ENCODE peak calls at places on chromosome 5, in eight cellular contexts. A, F, Z, D, G, Y, S and L are unnamed samples.

GRCh38 chr5:140141241-140141640 is 15.5 kb downstream of the IGIP start:
- DNase-seq in G (no peak), Y (no peak), D (no peak), A (no peak), F (no peak), Z (no peak), S (peak), L (no peak)

GRCh38 chr5:57215629-57216195 is 41.9 kb downstream of the GPBP1 start:
- DNase-seq in S (peak), Y (no peak), A (no peak), G (no peak), D (no peak), Z (no peak), F (no peak), L (no peak)

GRCh38 chr5:68365894-68366293 is 150.3 kb downstream of the PIK3R1 start:
- DNase-seq in D (no peak), G (no peak), Y (no peak), F (no peak), A (no peak), Z (no peak), S (peak), L (no peak)

GRCh38 chr5:169581580-169582227 is 1.9 kb upstream of the SPDL1 start:
- DNase-seq in F (no peak), Z (peak), D (peak), Y (peak), G (no peak), A (peak), S (peak), L (peak)

GRCh38 chr5:180960209-180960608 is 28.4 kb upstream of the BTNL3 start:
- DNase-seq in A (no peak), G (no peak), S (no peak), Y (no peak), Z (no peak), F (no peak), D (no peak), L (no peak)

GRCh38 chr5:151174612-151175101 is 17.1 kb upstream of the ANXA6 start:
- DNase-seq in Y (no peak), D (no peak), A (no peak), Z (no peak), F (no peak), S (no peak), G (peak), L (no peak)

GRCh38 chr5:147893820-147894219 is 12.5 kb downstream of the C5orf46 start:
- DNase-seq in A (no peak), S (peak), D (no peak), Z (no peak), G (no peak), F (no peak), Y (no peak), L (no peak)

GRCh38 chr5:173881811-173882575 is 6.2 kb upstream of the CPEB4 start:
- DNase-seq in D (no peak), A (no peak), F (no peak), Y (no peak), Z (no peak), S (no peak), G (no peak), L (no peak)

GRCh38 chr5:173010021-173010420 is 26.4 kb downstream of the ATP6V0E1 start:
- DNase-seq in D (no peak), Y (no peak), S (no peak), G (no peak), A (no peak), F (no peak), Z (no peak), L (no peak)

GRCh38 chr5:97422678-97423077 is 239.6 kb upstream of the RIOK2 start:
- DNase-seq in A (no peak), Z (no peak), G (no peak), D (no peak), Y (no peak), S (no peak), F (no peak), L (no peak)

GRCh38 chr5:113183694-113184093 is 207.1 kb downstream of the DCP2 start:
- DNase-seq in Y (no peak), Z (no peak), D (no peak), G (no peak), F (no peak), A (no peak), S (no peak), L (no peak)

GRCh38 chr5:79816014-79816413 is 126.4 kb downstream of the CMYA5 start:
- DNase-seq in S (no peak), G (no peak), Y (no peak), Z (no peak), F (no peak), A (no peak), D (no peak), L (no peak)

GRCh38 chr5:77658662-77659061 is 20.1 kb upstream of the OTP start:
- DNase-seq in F (no peak), D (no peak), A (no peak), Y (no peak), Z (no peak), G (no peak), S (no peak), L (no peak)

GRCh38 chr5:148820778-148821395 is 5.5 kb upstream of the ADRB2 start:
- DNase-seq in Y (no peak), A (peak), D (no peak), F (no peak), Z (no peak), S (peak), G (no peak), L (no peak)

GRCh38 chr5:19802686-19803085 is 185.3 kb downstream of the CDH18 start:
- DNase-seq in G (no peak), D (no peak), A (no peak), Z (no peak), Y (no peak), S (no peak), F (no peak), L (no peak)

GRCh38 chr5:10391130-10391529 is 37.6 kb downstream of the MARCHF6 start:
- DNase-seq in G (no peak), F (no peak), A (no peak), Z (no peak), S (no peak), Y (no peak), D (no peak), L (no peak)

GRCh38 chr5:96110289-96110688 is 148.6 kb upstream of the ELL2 start:
- DNase-seq in F (no peak), S (no peak), D (no peak), A (no peak), G (no peak), Z (no peak), Y (no peak), L (no peak)

GRCh38 chr5:150051657-150052195 is 34.6 kb downstream of the CSF1R start:
- DNase-seq in S (no peak), Y (no peak), A (no peak), D (no peak), F (no peak), G (peak), Z (no peak), L (no peak)

GRCh38 chr5:34659168-34659567 is 3.0 kb downstream of the RAI14 start:
- DNase-seq in D (no peak), Y (no peak), G (no peak), A (no peak), F (no peak), Z (no peak), S (no peak), L (no peak)

GRCh38 chr5:133811168-133811567 is 157.3 kb downstream of the C5orf15 start:
- DNase-seq in A (no peak), Y (no peak), Z (no peak), D (no peak), G (no peak), F (no peak), S (no peak), L (no peak)
- TF ChIP-seq CTCF in A (no peak), Y (no peak), Z (no peak), D (no peak), G (no peak), F (no peak), S (no peak), L (no peak)

DNA sequence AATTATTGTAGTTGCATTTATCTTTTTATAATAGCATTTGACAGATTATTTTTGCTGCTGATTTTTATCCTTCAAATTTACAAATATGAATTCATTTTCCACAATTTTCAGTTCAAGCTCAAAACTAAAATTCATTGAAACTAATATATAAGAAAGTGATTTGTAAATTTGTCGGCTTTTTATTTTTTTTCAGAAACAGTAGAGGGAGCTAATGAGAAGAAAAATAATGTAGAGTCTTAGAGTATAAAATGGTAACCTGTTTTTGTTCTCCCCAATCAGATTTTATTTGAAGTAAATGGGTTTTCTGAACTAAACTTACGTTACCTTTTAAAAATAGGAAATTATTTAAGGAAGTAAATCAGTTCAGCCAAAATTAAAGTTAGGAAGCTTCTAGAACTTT is 19.2 kb downstream of the PRRC1 start:
- DNase-seq in G (no peak), S (peak), A (no peak), D (no peak), Y (no peak), F (no peak), Z (no peak), L (no peak)
- TF ChIP-seq CTCF in G (peak), S (peak), A (peak), D (no peak), Y (no peak), F (peak), Z (peak), L (peak)

DNA sequence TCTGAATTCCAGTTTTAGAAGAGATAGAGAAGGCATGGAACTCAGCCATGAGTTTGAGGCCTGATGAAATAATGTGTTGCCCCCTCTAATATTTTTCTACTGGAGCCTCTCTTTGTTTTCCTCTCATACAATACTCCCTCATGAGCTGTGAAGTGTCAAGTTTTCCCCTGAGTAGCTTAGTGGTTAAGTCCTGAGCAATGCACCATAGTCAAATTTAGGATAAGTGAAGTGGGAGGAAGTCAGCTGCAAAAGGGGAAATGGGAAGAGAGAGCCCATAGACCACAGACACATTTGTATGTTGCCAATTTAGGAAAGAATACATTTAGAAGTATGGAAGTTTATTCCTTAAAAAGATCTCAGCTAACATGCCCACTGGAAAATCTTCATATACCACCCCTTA is 171.5 kb upstream of the NREP start:
- DNase-seq in A (no peak), Z (no peak), D (no peak), S (no peak), F (no peak), G (no peak), Y (no peak), L (no peak)
- TF ChIP-seq CTCF in A (no peak), Z (no peak), D (no peak), S (no peak), F (no peak), G (no peak), Y (no peak), L (no peak)

DNA sequence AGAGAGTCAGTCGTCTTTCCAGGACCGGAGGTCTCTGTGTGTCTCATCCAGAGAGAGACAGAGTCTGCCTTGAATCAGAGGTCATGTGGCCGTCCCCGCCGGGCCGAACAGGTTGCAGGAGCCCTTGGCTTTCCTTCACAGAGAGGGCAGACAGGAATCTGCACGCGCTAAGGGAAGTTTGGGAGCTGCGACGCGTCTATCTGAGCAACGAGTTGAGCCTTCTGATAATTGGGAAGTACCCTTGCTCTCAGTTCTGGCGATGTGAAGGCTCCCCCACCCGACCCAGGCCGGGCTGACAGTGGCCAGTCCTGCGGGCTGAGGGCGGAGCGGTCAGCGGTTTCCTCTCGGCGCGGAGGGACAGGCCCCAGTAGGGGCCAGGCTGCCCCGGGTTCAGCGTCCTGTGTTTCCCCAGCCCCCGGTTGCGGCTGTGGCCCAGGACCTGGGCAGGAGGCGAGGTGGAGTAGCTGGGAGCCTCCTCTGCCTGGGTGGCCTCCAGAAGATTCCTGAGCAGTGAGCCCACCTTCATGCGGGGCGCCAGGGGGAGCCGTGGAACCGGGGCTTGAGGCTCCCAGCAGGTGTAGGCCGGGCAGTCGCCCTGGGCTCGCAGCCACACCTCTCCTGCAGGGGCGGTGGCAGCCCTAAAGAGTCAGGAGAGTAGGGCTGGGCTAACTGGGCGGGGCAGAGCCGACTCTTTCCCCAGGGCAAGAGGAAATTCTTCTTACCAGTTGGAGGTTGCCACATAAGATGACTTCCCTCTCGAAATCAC is 13.8 kb downstream of the NR2F1 start:
- DNase-seq in S (no peak), D (peak), G (peak), A (no peak), F (no peak), Z (no peak), Y (peak), L (peak)
- TF ChIP-seq CTCF in S (no peak), D (peak), G (no peak), A (no peak), F (no peak), Z (no peak), Y (no peak), L (peak)